ENCODE peak calls at places on chromosomes 6 and 20, in seven cellular contexts. V is trophoblast cell, W is left kidney, C is Right ventricle myocardium superior, N is HS-5, H is HFFc6, Q is ecto neural progenitor cell. T is an unnamed sample.

GRCh38 chr6:57162516-57162915 is 9.6 kb upstream of the BAG2 start:
- DNase-seq in V (no peak), W (no peak), C (no peak), N (no peak), H (no peak), Q (no peak), T (no peak)

GRCh38 chr6:40308533-40309306 is 278.4 kb downstream of the LRFN2 start:
- DNase-seq in V (peak; percentile 42), W (peak; percentile 92), C (no peak), N (peak; percentile 3), H (peak; percentile 3), Q (peak; percentile 88), T (peak; percentile 86)

GRCh38 chr20:52031574-52032303 is 159.8 kb downstream of the ZFP64 start:
- DNase-seq in V (no peak), W (peak; percentile 75), C (no peak), N (peak; percentile 100), H (peak; percentile 69), Q (no peak), T (no peak)

GRCh38 chr6:113858067-113858604 is 991 bp downstream of the MARCKS start:
- DNase-seq in V (peak; percentile 29), W (peak; percentile 89), C (peak; percentile 65), N (no peak), H (peak; percentile 7), Q (peak; percentile 62), T (peak; percentile 52)

GRCh38 chr6:132188865-132189264 is 212.4 kb downstream of the MOXD1 start:
- DNase-seq in V (no peak), W (no peak), C (no peak), N (peak; percentile 57), H (peak; percentile 51), Q (no peak), T (no peak)

GRCh38 chr20:53642196-53643030 is 48.8 kb upstream of the ZNF217 start:
- DNase-seq in V (peak; percentile 60), W (peak; percentile 64), C (no peak), N (peak; percentile 95), H (peak; percentile 47), Q (no peak), T (no peak)

GRCh38 chr6:41581381-41581991 is 35.3 kb downstream of the FOXP4 start:
- DNase-seq in V (no peak), W (no peak), C (peak; percentile 61), N (peak; percentile 73), H (peak; percentile 86), Q (no peak), T (no peak)

GRCh38 chr20:48695255-48695654 is 132.5 kb downstream of the PREX1 start:
- DNase-seq in V (peak; percentile 56), W (no peak), C (no peak), N (peak; percentile 68), H (peak; percentile 4), Q (no peak), T (no peak)

GRCh38 chr20:723756-724155 is 44.5 kb downstream of the SLC52A3 start:
- DNase-seq in V (no peak), W (no peak), C (peak; percentile 44), N (no peak), H (no peak), Q (no peak), T (peak; percentile 58)

T was measured in H9.